ENCODE peak calls at places on chromosomes 16 and 17, in five cellular contexts. O, Y, P, R and B are unnamed samples.

GRCh38 chr16:30397776-30398659 is 2.8 kb downstream of the ZNF48 start:
- DNase-seq in P (no peak), O (peak; percentile 25), R (no peak), Y (no peak), B (no peak)

GRCh38 chr17:59712856-59713255 is 5.4 kb downstream of the VMP1 start:
- DNase-seq in P (no peak), O (no peak), R (no peak), Y (no peak), B (no peak)

GRCh38 chr17:69773081-69773480 is 301.9 kb upstream of the KCNJ16 start:
- DNase-seq in Y (no peak), P (no peak), R (no peak), O (no peak), B (no peak)

GRCh38 chr17:15510361-15510760 is 42.9 kb upstream of the CDRT4 start:
- DNase-seq in Y (peak; percentile 18), O (no peak), P (no peak), R (no peak), B (no peak)

GRCh38 chr16:56354746-56355145 is 70.6 kb downstream of the AMFR start:
- DNase-seq in Y (no peak), O (peak; percentile 14), P (no peak), R (no peak), B (no peak)

GRCh38 chr17:76002100-76002499 is 1.4 kb downstream of the CDK3 start:
- DNase-seq in R (no peak), P (no peak), O (no peak), Y (no peak), B (no peak)

GRCh38 chr16:29943846-29944669 is 17.8 kb upstream of the TMEM219 start:
- DNase-seq in Y (peak; percentile 98), P (no peak), R (peak; percentile 41), O (peak; percentile 74), B (peak; percentile 86)

GRCh38 chr17:34146440-34147043 is 108.5 kb upstream of the CCL2 start:
- DNase-seq in P (no peak), R (no peak), O (no peak), Y (no peak), B (no peak)

GRCh38 chr17:50689251-50689650 is 18.5 kb downstream of the ANKRD40 start:
- DNase-seq in Y (no peak), P (no peak), R (no peak), O (no peak), B (no peak)

GRCh38 chr17:49987681-49988441 is 7.2 kb downstream of the DLX3 start:
- DNase-seq in R (no peak), O (no peak), Y (no peak), P (no peak), B (no peak)

GRCh38 chr17:57553525-57553924 is 191.6 kb downstream of the CCDC182 start:
- DNase-seq in O (no peak), R (no peak), Y (no peak), P (no peak), B (no peak)

GRCh38 chr16:50246299-50247122 is 19.8 kb upstream of the ADCY7 start:
- DNase-seq in R (no peak), Y (no peak), O (no peak), P (no peak), B (no peak)

GRCh38 chr16:89741342-89742014 is 20.1 kb downstream of the ZNF276 start:
- DNase-seq in R (no peak), Y (no peak), P (no peak), O (no peak), B (no peak)

GRCh38 chr17:80886641-80887573 is 104.7 kb upstream of the CHMP6 start:
- DNase-seq in P (no peak), R (no peak), Y (no peak), O (no peak), B (no peak)
- H3K27ac ChIP-seq in P (no peak overlapping the region), R (no peak overlapping the region), Y (no peak overlapping the region), O (no peak overlapping the region), B (no peak overlapping the region)

GRCh38 chr17:28700830-28701492 is 10.7 kb downstream of the PROCA1 start:
- DNase-seq in R (no peak), Y (no peak), O (no peak), P (no peak), B (no peak)
- H3K27ac ChIP-seq in R (no peak overlapping the region), Y (no peak overlapping the region), O (no peak overlapping the region), P (peak overlapping the region; percentile 91), B (no peak overlapping the region)

GRCh38 chr17:61249649-61250301 is 149.9 kb upstream of the TBX2 start:
- DNase-seq in P (no peak), Y (no peak), R (no peak), O (no peak), B (no peak)

GRCh38 chr17:61253937-61254677 is 145.5 kb upstream of the TBX2 start:
- DNase-seq in O (no peak), Y (no peak), P (no peak), R (no peak), B (no peak)

GRCh38 chr17:61250335-61250890 is 149.2 kb upstream of the TBX2 start:
- DNase-seq in R (no peak), O (no peak), Y (no peak), P (no peak), B (no peak)

GRCh38 chr17:61253293-61253801 is 146.3 kb upstream of the TBX2 start:
- DNase-seq in P (no peak), Y (no peak), R (peak; percentile 57), O (peak; percentile 33), B (no peak)

GRCh38 chr17:61251939-61252865 is 147.4 kb upstream of the TBX2 start:
- DNase-seq in R (peak; percentile 86), Y (no peak), P (peak; percentile 7), O (peak; percentile 85), B (no peak)
- H3K27ac ChIP-seq in R (peak overlapping the region; percentile 52), Y (no peak overlapping the region), P (peak overlapping the region; percentile 79), O (peak overlapping the region; percentile 51), B (peak overlapping the region; percentile 64)

DNA sequence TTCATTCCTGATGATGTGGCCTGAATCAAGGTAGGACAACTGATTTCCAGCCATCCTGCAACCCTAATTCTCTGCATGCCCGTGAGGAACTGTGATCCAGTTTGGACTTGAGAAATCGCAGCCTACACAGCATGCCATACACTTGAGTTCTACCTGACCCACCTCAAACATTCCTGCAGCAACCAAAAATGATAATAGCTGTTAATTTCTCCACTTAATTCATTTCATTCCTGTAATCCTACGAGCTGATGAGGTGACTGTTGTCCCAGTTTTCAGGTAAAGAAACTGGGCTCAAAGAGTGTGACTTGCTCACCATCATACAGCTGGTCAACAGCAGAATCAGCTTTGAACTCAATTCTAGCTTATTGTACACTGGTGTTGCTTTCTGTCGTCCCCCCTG is 2.2 kb upstream of the GAS7 start:
- DNase-seq in P (no peak), Y (no peak), O (no peak), R (no peak), B (no peak)
- H3K27ac ChIP-seq in P (no peak overlapping the region), Y (no peak overlapping the region), O (no peak overlapping the region), R (no peak overlapping the region), B (no peak overlapping the region)

GRCh38 chr16:68792465-68793324 is 50.6 kb upstream of the TANGO6 start:
- DNase-seq in Y (no peak), R (no peak), P (no peak), O (no peak), B (no peak)
- H3K27ac ChIP-seq in Y (no peak overlapping the region), R (no peak overlapping the region), P (peak overlapping the region; percentile 40), O (no peak overlapping the region), B (peak overlapping the region; percentile 28)

DNA sequence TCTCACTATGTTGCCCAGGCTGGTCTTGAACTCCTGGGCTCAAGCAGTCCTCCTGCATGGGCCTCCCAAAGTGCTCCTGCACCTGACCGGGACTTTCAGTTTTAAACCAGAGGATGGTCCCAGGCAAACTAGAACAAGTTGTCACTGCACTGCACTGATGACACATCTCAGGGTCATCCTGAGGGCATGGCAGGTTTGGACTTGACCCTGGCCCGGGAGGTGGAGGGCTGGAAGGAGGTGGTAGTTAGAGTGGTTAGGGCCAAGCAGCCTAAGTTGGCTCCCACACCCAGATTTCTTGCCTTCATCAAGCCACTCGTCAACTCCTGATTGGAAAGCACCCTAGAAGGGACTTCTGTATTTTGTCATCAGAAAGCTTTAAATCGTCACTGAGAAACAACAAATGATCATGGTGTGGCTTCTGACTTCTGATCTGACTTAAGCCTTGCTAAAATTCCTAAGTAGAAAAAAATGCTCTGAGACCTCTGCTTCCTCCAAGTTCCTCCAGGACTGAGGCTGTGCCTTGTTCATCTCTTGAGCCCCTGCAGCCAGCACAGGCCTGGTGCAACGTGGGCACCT is 43.5 kb downstream of the EMP2 start:
- DNase-seq in P (no peak), O (no peak), R (no peak), Y (no peak), B (no peak)
- H3K27ac ChIP-seq in P (no peak overlapping the region), O (no peak overlapping the region), R (no peak overlapping the region), Y (no peak overlapping the region), B (peak overlapping the region; percentile 10)